ENCODE peak calls at places on chromosomes 4 and X, in ten cellular contexts. L is A549; X is left ventricle myocardium inferior; O is pancreas; I is CD4-positive, alpha-beta memory T cell; H is small intestine; J is astrocyte; Q is naive thymus-derived CD4-positive, alpha-beta T cell; F is OCI-LY7; P is thyroid gland. N is an unnamed sample.

GRCh38 chrX:84760560-84760959 is 243.1 kb upstream of the APOOL start:
- DNase-seq in L (no peak), X (no peak), O (no peak), I (no peak), H (no peak), J (no peak), Q (no peak), F (no peak), P (no peak), N (no peak)

GRCh38 chr4:112563431-112564200 is 47.6 kb upstream of the NEUROG2 start:
- DNase-seq in L (no peak), X (no peak), O (no peak), I (no peak), H (no peak), J (no peak), Q (no peak), F (no peak), P (no peak), N (no peak)

GRCh38 chr4:30553721-30554120 is 166.4 kb upstream of the PCDH7 start:
- DNase-seq in L (no peak), X (no peak), O (no peak), I (no peak), H (no peak), J (peak), Q (no peak), F (no peak), P (no peak), N (no peak)

GRCh38 chr4:13704761-13705160 is 77.2 kb upstream of the BOD1L1 start:
- DNase-seq in L (no peak), X (no peak), O (no peak), I (no peak), H (no peak), J (no peak), Q (no peak), F (no peak), P (no peak), N (no peak)

GRCh38 chr4:173371292-173372192 is 788 bp downstream of the SAP30 start:
- DNase-seq in L (peak), X (peak), O (peak), I (peak), H (peak), J (peak), Q (peak), F (peak), P (peak), N (no peak)

GRCh38 chrX:119693032-119693995 is at the start of gene SEPTIN6:
- DNase-seq in L (peak), X (peak), O (peak), I (peak), H (peak), J (peak), Q (peak), F (peak), P (peak), N (peak)

GRCh38 chrX:143171703-143172102 is 146.0 kb downstream of the SPANXN4 start:
- DNase-seq in L (no peak), X (no peak), O (no peak), I (no peak), H (no peak), J (no peak), Q (no peak), F (no peak), P (no peak), N (no peak)

GRCh38 chr4:114905017-114905416 is 208.4 kb downstream of the NDST4 start:
- DNase-seq in L (no peak), X (no peak), O (no peak), I (no peak), H (no peak), J (no peak), Q (no peak), F (no peak), P (no peak), N (no peak)

GRCh38 chrX:39681885-39682284 is 415.9 kb downstream of the BCOR start:
- DNase-seq in L (no peak), X (no peak), O (no peak), I (no peak), H (no peak), J (no peak), Q (no peak), F (no peak), P (no peak), N (no peak)

GRCh38 chrX:11591712-11592351 is 73.9 kb downstream of the ARHGAP6 start:
- DNase-seq in L (no peak), X (no peak), O (no peak), I (no peak), H (no peak), J (no peak), Q (no peak), F (peak), P (no peak), N (no peak)

GRCh38 chr4:98658287-98659105 is at the start of gene TSPAN5:
- DNase-seq in L (peak), X (peak), O (peak), I (peak), H (peak), J (peak), Q (peak), F (peak), P (peak), N (peak)

GRCh38 chr4:90958256-90958895 is 831.2 kb downstream of the CCSER1 start:
- DNase-seq in L (peak), X (no peak), O (no peak), I (no peak), H (no peak), J (peak), Q (no peak), F (no peak), P (no peak), N (no peak)

GRCh38 chr4:15118281-15118680 is 116.0 kb downstream of the CPEB2 start:
- DNase-seq in L (peak), X (no peak), O (no peak), I (no peak), H (no peak), J (peak), Q (no peak), F (no peak), P (peak), N (no peak)

GRCh38 chrX:40996886-40997530 is 88.2 kb upstream of the USP9X start:
- DNase-seq in L (peak), X (no peak), O (no peak), I (no peak), H (peak), J (peak), Q (no peak), F (peak), P (no peak), N (peak)

GRCh38 chr4:25098964-25099843 is 61.0 kb downstream of the SEPSECS start:
- DNase-seq in L (peak), X (peak), O (no peak), I (no peak), H (peak), J (peak), Q (no peak), F (no peak), P (peak), N (peak)

GRCh38 chr4:45324381-45325111 is 598.2 kb upstream of the GNPDA2 start:
- DNase-seq in L (no peak), X (no peak), O (no peak), I (no peak), H (no peak), J (no peak), Q (no peak), F (no peak), P (no peak), N (no peak)

GRCh38 chr4:6873792-6874461 is 35.7 kb upstream of the TBC1D14 start:
- DNase-seq in L (peak), X (peak), O (peak), I (peak), H (peak), J (peak), Q (peak), F (peak), P (peak), N (peak)

GRCh38 chr4:1293981-1294380 is 4.3 kb downstream of the MAEA start:
- DNase-seq in L (no peak), X (no peak), O (peak), I (no peak), H (no peak), J (peak), Q (no peak), F (no peak), P (peak), N (no peak)

GRCh38 chrX:48468247-48468671 is 1.8 kb downstream of the SLC38A5 start:
- DNase-seq in L (no peak), X (no peak), O (peak), I (peak), H (peak), J (no peak), Q (no peak), F (peak), P (peak), N (no peak)

GRCh38 chrX:21723814-21724213 is 34.1 kb downstream of the SMPX start:
- DNase-seq in L (no peak), X (no peak), O (no peak), I (no peak), H (no peak), J (no peak), Q (no peak), F (no peak), P (no peak), N (no peak)

GRCh38 chr4:65535128-65535527 is 135.2 kb downstream of the EPHA5 start:
- DNase-seq in L (peak), X (no peak), O (no peak), I (no peak), H (no peak), J (peak), Q (no peak), F (no peak), P (no peak), N (no peak)

GRCh38 chr4:26765515-26765914 is 95.1 kb upstream of the STIM2 start:
- DNase-seq in L (no peak), X (no peak), O (no peak), I (no peak), H (peak), J (peak), Q (no peak), F (no peak), P (no peak), N (peak)

GRCh38 chr4:1775731-1776500 is 17.2 kb upstream of the FGFR3 start:
- DNase-seq in L (peak), X (no peak), O (no peak), I (no peak), H (no peak), J (no peak), Q (no peak), F (peak), P (peak), N (no peak)

GRCh38 chr4:8727546-8728510 is 135.3 kb downstream of the CPZ start:
- DNase-seq in L (no peak), X (no peak), O (no peak), I (no peak), H (no peak), J (no peak), Q (no peak), F (peak), P (no peak), N (no peak)

GRCh38 chrX:118349188-118349587 is 3.3 kb downstream of the WDR44 start:
- DNase-seq in L (no peak), X (no peak), O (no peak), I (no peak), H (no peak), J (no peak), Q (no peak), F (no peak), P (no peak), N (no peak)

GRCh38 chrX:18422325-18422724 is 3.1 kb upstream of the CDKL5 start:
- DNase-seq in L (peak), X (no peak), O (no peak), I (no peak), H (no peak), J (peak), Q (no peak), F (no peak), P (no peak), N (no peak)

GRCh38 chr4:184792950-184793555 is 32.7 kb downstream of the ACSL1 start:
- DNase-seq in L (peak), X (no peak), O (no peak), I (peak), H (no peak), J (peak), Q (no peak), F (no peak), P (no peak), N (peak)

GRCh38 chrX:108735680-108736508 is 469 bp downstream of the IRS4 start:
- DNase-seq in L (peak), X (no peak), O (peak), I (no peak), H (no peak), J (peak), Q (no peak), F (no peak), P (peak), N (no peak)

GRCh38 chr4:113026556-113026955 is 22.9 kb upstream of the ANK2 start:
- DNase-seq in L (no peak), X (no peak), O (no peak), I (no peak), H (no peak), J (peak), Q (no peak), F (no peak), P (no peak), N (no peak)

GRCh38 chr4:173381610-173382009 is 10.9 kb downstream of the SAP30 start:
- DNase-seq in L (no peak), X (no peak), O (no peak), I (no peak), H (no peak), J (no peak), Q (no peak), F (no peak), P (no peak), N (no peak)

GRCh38 chrX:129039176-129039575 is 484.1 kb downstream of the SMARCA1 start:
- DNase-seq in L (no peak), X (no peak), O (no peak), I (no peak), H (no peak), J (no peak), Q (no peak), F (no peak), P (no peak), N (no peak)

GRCh38 chr4:139584784-139585183 is 28.8 kb upstream of the SETD7 start:
- DNase-seq in L (no peak), X (no peak), O (no peak), I (no peak), H (no peak), J (no peak), Q (no peak), F (no peak), P (no peak), N (no peak)
- H3K4me3 ChIP-seq in L (no peak), X (no peak), O (no peak), I (no peak), H (no peak), J (no peak), Q (no peak), F (no peak), P (no peak), N (no peak)

DNA sequence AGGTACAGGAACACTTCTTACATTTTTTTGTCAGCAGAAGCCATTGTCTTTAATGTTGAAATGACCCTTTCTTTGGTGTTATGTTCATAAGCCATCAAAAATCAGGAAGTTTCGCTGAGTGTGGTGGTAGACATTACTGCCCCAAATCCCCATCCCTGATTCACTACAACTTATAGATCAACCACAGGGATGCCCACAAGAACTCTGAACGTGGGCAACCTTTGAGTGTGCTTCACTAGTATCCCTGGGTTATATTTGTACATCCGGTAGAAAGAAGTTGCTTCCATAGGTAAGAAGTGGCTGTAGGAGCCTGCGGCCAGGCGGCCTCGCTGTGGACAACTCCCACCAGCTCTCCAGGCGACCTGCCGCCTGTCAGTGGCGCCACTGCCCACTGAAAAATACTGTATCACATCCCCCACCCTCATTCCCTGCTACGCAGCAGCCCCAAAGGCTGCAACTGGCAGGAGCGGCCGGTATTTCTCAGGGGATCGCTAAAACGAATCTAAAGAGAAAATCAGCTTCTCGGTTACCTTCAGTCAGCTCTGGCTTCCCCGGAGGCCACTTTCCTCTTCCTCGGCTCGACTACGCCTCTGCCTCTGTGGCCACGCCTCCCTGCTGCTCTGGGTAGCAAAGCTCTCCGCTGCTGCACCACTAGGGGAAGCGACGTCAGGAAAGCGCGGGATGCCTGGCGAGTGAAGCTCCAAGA is 13.9 kb upstream of the ETDC start:
- DNase-seq in L (no peak), X (peak), O (peak), I (peak), H (peak), J (peak), Q (peak), F (no peak), P (peak), N (no peak)
- H3K4me3 ChIP-seq in L (no peak), X (peak), O (no peak), I (peak), H (peak), J (peak), Q (peak), F (no peak), P (no peak), N (no peak)

GRCh38 chr4:133154725-133155124 is 5.6 kb downstream of the PCDH10 start:
- DNase-seq in L (peak), X (no peak), O (no peak), I (no peak), H (no peak), J (peak), Q (no peak), F (peak), P (peak), N (no peak)

GRCh38 chr4:133151301-133151680 is 2.2 kb downstream of the PCDH10 start:
- DNase-seq in L (peak), X (no peak), O (peak), I (no peak), H (no peak), J (peak), Q (no peak), F (no peak), P (no peak), N (no peak)

GRCh38 chr4:133151681-133152329 is 2.7 kb downstream of the PCDH10 start:
- DNase-seq in L (peak), X (no peak), O (peak), I (no peak), H (no peak), J (peak), Q (no peak), F (no peak), P (no peak), N (no peak)

GRCh38 chr4:133152330-133152791 is 3.3 kb downstream of the PCDH10 start:
- DNase-seq in L (no peak), X (no peak), O (peak), I (no peak), H (no peak), J (peak), Q (no peak), F (no peak), P (no peak), N (no peak)

DNA sequence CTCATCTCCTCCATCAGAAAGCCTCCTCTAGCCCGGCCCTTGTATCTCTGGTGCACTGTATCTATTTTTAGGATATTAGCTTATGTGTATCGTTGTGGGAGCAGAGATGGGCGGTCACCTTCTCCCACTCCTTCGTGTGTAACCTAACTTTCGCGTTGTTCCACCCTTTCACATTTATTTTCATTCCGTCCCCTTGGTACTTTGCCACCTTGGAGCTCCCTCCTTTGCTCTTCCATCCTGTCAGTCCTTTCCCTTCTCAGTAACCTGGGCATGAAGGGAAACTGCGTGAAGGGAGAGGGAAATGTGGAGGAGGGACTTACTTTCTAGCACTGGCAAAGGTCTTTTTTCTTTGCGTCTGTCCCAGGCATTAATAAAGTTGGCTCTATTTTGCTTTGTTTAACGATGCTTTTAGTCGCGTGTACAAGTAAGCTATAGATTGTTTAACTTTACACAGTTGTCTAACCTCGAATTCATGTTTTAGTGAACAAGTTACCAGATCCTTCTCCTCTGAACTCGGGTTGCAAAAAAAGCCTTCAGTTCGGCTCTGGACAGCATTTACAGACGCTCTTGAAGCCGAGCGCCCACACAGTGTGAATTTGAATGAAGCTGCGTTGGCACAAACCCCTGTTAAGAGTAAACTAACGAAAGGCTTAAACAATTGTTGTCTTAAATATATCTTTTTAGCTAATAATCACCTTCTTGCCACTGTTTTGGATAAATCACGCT is 3.9 kb downstream of the PCDH10 start:
- DNase-seq in L (no peak), X (no peak), O (no peak), I (no peak), H (no peak), J (peak), Q (no peak), F (no peak), P (no peak), N (no peak)
- H3K4me3 ChIP-seq in L (peak), X (peak), O (no peak), I (no peak), H (no peak), J (peak), Q (no peak), F (no peak), P (no peak), N (no peak)

GRCh38 chr4:22874334-22874912 is 181.7 kb downstream of the GBA3 start:
- DNase-seq in L (no peak), X (no peak), O (no peak), I (no peak), H (no peak), J (no peak), Q (no peak), F (no peak), P (no peak), N (no peak)
- H3K4me3 ChIP-seq in L (no peak), X (no peak), O (no peak), I (no peak), H (no peak), J (no peak), Q (no peak), F (no peak), P (no peak), N (no peak)

GRCh38 chrX:114584434-114584943 is 603 bp downstream of the HTR2C start:
- DNase-seq in L (no peak), X (no peak), O (peak), I (no peak), H (no peak), J (no peak), Q (no peak), F (no peak), P (no peak), N (no peak)
- H3K4me3 ChIP-seq in L (no peak), X (peak), O (peak), I (no peak), H (no peak), J (no peak), Q (no peak), F (no peak), P (no peak), N (no peak)

GRCh38 chrX:9369802-9370291 is 95.0 kb upstream of the TBL1X start:
- DNase-seq in L (no peak), X (no peak), O (no peak), I (no peak), H (no peak), J (peak), Q (no peak), F (no peak), P (no peak), N (peak)
- H3K4me3 ChIP-seq in L (no peak), X (no peak), O (no peak), I (no peak), H (no peak), J (no peak), Q (no peak), F (no peak), P (no peak), N (no peak)

DNA sequence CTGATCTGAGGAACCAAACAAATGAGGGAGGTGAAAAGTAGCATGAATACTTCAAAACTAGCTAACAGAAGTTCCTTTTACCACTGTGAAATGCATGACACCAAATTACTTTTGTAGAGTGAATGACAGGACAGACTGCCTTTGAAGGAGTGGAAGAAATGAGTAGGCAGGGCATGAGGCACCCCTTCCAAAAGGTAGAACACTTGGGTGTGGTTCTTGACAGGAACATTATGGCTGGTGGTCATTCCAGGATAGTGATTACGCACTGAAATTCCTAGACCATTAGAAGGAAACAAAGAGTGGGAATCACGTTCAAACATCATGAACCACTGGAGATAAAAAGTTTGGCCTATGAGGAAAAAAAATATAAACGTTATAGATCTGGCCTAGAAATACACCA is 4.9 kb downstream of the HUWE1 start:
- DNase-seq in L (no peak), X (no peak), O (no peak), I (no peak), H (no peak), J (peak), Q (no peak), F (no peak), P (no peak), N (no peak)
- H3K4me3 ChIP-seq in L (peak), X (peak), O (no peak), I (no peak), H (no peak), J (peak), Q (no peak), F (peak), P (no peak), N (no peak)

GRCh38 chrX:12950851-12951589 is 23.9 kb upstream of the TMSB4X start:
- DNase-seq in L (peak), X (no peak), O (no peak), I (peak), H (peak), J (no peak), Q (peak), F (peak), P (no peak), N (peak)
- H3K4me3 ChIP-seq in L (no peak), X (no peak), O (no peak), I (peak), H (no peak), J (no peak), Q (peak), F (peak), P (no peak), N (peak)

N was measured in Jurkat, Clone E6-1.